ENCODE peak calls at places on chromosome 5, in four cellular contexts. One of them, this sample, is unnamed.

GRCh38 chr5:61167382-61167781 is 5.1 kb upstream of the SMIM15 start:
- DNase-seq in iPS-NIHi11: peak; percentile 39
- DNase-seq in tibial artery: no peak
- DNase-seq in nucleus accumbens: peak; percentile 34
- DNase-seq in this sample: peak; percentile 48

GRCh38 chr5:172492097-172492840 is 37.9 kb upstream of the SH3PXD2B start:
- DNase-seq in iPS-NIHi11: no peak
- DNase-seq in tibial artery: peak; percentile 50
- DNase-seq in nucleus accumbens: no peak
- DNase-seq in this sample: no peak

GRCh38 chr5:88108490-88109279 is 160.0 kb downstream of the TMEM161B start:
- DNase-seq in iPS-NIHi11: no peak
- DNase-seq in tibial artery: no peak
- DNase-seq in nucleus accumbens: no peak
- DNase-seq in this sample: no peak

GRCh38 chr5:92378961-92379611 is 996.0 kb upstream of the ARRDC3 start:
- DNase-seq in iPS-NIHi11: peak; percentile 7
- DNase-seq in tibial artery: no peak
- DNase-seq in nucleus accumbens: no peak
- DNase-seq in this sample: no peak

GRCh38 chr5:134114886-134115805 is 665 bp downstream of the TCF7 start:
- DNase-seq in iPS-NIHi11: peak; percentile 94
- DNase-seq in tibial artery: no peak
- DNase-seq in nucleus accumbens: no peak
- DNase-seq in this sample: peak; percentile 43

GRCh38 chr5:154159343-154159742 is 31.2 kb upstream of the GALNT10 start:
- DNase-seq in iPS-NIHi11: no peak
- DNase-seq in tibial artery: no peak
- DNase-seq in nucleus accumbens: no peak
- DNase-seq in this sample: no peak

GRCh38 chr5:142869883-142870282 is 99.7 kb downstream of the ARHGAP26 start:
- DNase-seq in iPS-NIHi11: no peak
- DNase-seq in tibial artery: no peak
- DNase-seq in nucleus accumbens: no peak
- DNase-seq in this sample: peak; percentile 84

GRCh38 chr5:179258922-179259730 is 86.1 kb downstream of the ADAMTS2 start:
- DNase-seq in iPS-NIHi11: no peak
- DNase-seq in tibial artery: peak; percentile 71
- DNase-seq in nucleus accumbens: no peak
- DNase-seq in this sample: no peak

GRCh38 chr5:1917830-1918487 is 35.2 kb upstream of the IRX4 start:
- DNase-seq in iPS-NIHi11: no peak
- DNase-seq in tibial artery: no peak
- DNase-seq in nucleus accumbens: no peak
- DNase-seq in this sample: no peak

GRCh38 chr5:65059681-65060598 is 291.2 kb downstream of the CWC27 start:
- DNase-seq in iPS-NIHi11: no peak
- DNase-seq in tibial artery: no peak
- DNase-seq in nucleus accumbens: no peak
- DNase-seq in this sample: no peak

GRCh38 chr5:14447958-14448881 is 133.4 kb upstream of the OTULINL start:
- DNase-seq in iPS-NIHi11: no peak
- DNase-seq in tibial artery: no peak
- DNase-seq in nucleus accumbens: no peak
- DNase-seq in this sample: peak; percentile 28

GRCh38 chr5:102998224-102998623 is 121.7 kb downstream of the GIN1 start:
- DNase-seq in iPS-NIHi11: no peak
- DNase-seq in tibial artery: no peak
- DNase-seq in nucleus accumbens: no peak
- DNase-seq in this sample: no peak

GRCh38 chr5:158832736-158833135 is 267.0 kb downstream of the EBF1 start:
- DNase-seq in iPS-NIHi11: no peak
- DNase-seq in tibial artery: no peak
- DNase-seq in nucleus accumbens: no peak
- DNase-seq in this sample: no peak

This sample was measured in thyroid gland.